ENCODE peak calls at places on chromosomes 6 and 20, in eight cellular contexts. H is BJ; W is AG09309; U is epithelial cell of esophagus; K is astrocyte; M is cardiac muscle cell; Y is CD8-positive, alpha-beta T cell; O is astrocyte of the spinal cord. X is an unnamed sample.

GRCh38 chr6:5787054-5787720 is 219.5 kb downstream of the NRN1 start:
- DNase-seq in H (no peak), W (no peak), U (no peak), M (no peak), O (no peak), Y (no peak), K (no peak), X (no peak)

GRCh38 chr6:10586302-10586701 is 65.2 kb downstream of the GCNT2 start:
- DNase-seq in H (no peak), U (no peak), O (no peak), K (peak), W (no peak), Y (no peak), M (no peak), X (no peak)

GRCh38 chr6:45566882-45567281 is 189.1 kb upstream of the SUPT3H start:
- DNase-seq in M (peak), K (peak), O (peak), U (peak), H (no peak), W (no peak), Y (no peak), X (peak)

GRCh38 chr6:114024746-114025145 is 53.8 kb upstream of the HDAC2 start:
- DNase-seq in O (no peak), M (no peak), Y (no peak), H (no peak), U (no peak), W (no peak), K (no peak), X (no peak)

GRCh38 chr6:296151-297122 is 4.2 kb downstream of the DUSP22 start:
- DNase-seq in Y (peak), H (no peak), K (no peak), W (no peak), O (peak), U (no peak), M (peak), X (no peak)

GRCh38 chr20:50169329-50169823 is 15.9 kb upstream of the PEDS1 start:
- DNase-seq in Y (peak), U (peak), M (peak), O (peak), K (no peak), H (no peak), W (no peak), X (no peak)

GRCh38 chr20:6974819-6975218 is 207.3 kb downstream of the BMP2 start:
- DNase-seq in W (no peak), U (no peak), Y (no peak), M (no peak), O (no peak), H (no peak), K (no peak), X (peak)

GRCh38 chr6:158002249-158002950 is 20.7 kb downstream of the SYNJ2 start:
- DNase-seq in M (no peak), H (no peak), O (no peak), W (no peak), K (no peak), U (peak), Y (no peak), X (no peak)

GRCh38 chr6:71043902-71044301 is 87.0 kb upstream of the B3GAT2 start:
- DNase-seq in W (no peak), M (peak), Y (no peak), H (no peak), U (peak), O (no peak), K (no peak), X (no peak)

GRCh38 chr20:63084563-63084927 is 77.8 kb upstream of the BHLHE23 start:
- DNase-seq in M (no peak), H (no peak), K (no peak), Y (no peak), W (no peak), U (no peak), O (no peak), X (no peak)

GRCh38 chr20:10788877-10789276 is 115.1 kb upstream of the JAG1 start:
- DNase-seq in W (no peak), H (no peak), M (no peak), Y (no peak), K (no peak), O (no peak), U (no peak), X (no peak)

GRCh38 chr6:163413054-163413344 is 1.5 kb upstream of the QKI start:
- DNase-seq in H (no peak), M (no peak), Y (no peak), K (no peak), O (no peak), W (no peak), U (no peak), X (no peak)

GRCh38 chr6:134757911-134758361 is 192.0 kb downstream of the ALDH8A1 start:
- DNase-seq in O (no peak), W (no peak), K (no peak), Y (no peak), M (peak), U (peak), H (no peak), X (no peak)

GRCh38 chr6:6005467-6006427 is 978 bp downstream of the NRN1 start:
- DNase-seq in Y (no peak), O (no peak), W (no peak), U (no peak), H (no peak), M (no peak), K (no peak), X (no peak)

GRCh38 chr6:3208096-3208774 is 19.2 kb downstream of the TUBB2B start:
- DNase-seq in M (peak), K (peak), W (peak), O (peak), Y (no peak), U (peak), H (peak), X (no peak)

GRCh38 chr6:30364591-30364990 is 19.6 kb downstream of the RPP21 start:
- DNase-seq in H (no peak), O (no peak), Y (no peak), M (no peak), W (no peak), U (no peak), K (no peak), X (no peak)
- TF ChIP-seq CTCF in H (peak), O (no peak), Y (no peak), M (no peak), W (no peak), U (peak), K (no peak), X (no peak)

GRCh38 chr6:56541736-56542366 is 100.8 kb downstream of the DST start:
- DNase-seq in Y (no peak), O (no peak), U (no peak), W (no peak), K (no peak), M (no peak), H (no peak), X (no peak)

GRCh38 chr6:56540950-56541600 is 101.6 kb downstream of the DST start:
- DNase-seq in W (no peak), O (no peak), K (peak), U (no peak), Y (no peak), M (no peak), H (no peak), X (peak)

GRCh38 chr6:56540232-56540631 is 102.5 kb downstream of the DST start:
- DNase-seq in W (no peak), H (no peak), Y (no peak), U (no peak), O (no peak), M (no peak), K (no peak), X (no peak)

GRCh38 chr6:56538851-56539250 is 103.8 kb downstream of the DST start:
- DNase-seq in Y (no peak), W (no peak), K (no peak), M (no peak), H (no peak), U (no peak), O (no peak), X (no peak)

DNA sequence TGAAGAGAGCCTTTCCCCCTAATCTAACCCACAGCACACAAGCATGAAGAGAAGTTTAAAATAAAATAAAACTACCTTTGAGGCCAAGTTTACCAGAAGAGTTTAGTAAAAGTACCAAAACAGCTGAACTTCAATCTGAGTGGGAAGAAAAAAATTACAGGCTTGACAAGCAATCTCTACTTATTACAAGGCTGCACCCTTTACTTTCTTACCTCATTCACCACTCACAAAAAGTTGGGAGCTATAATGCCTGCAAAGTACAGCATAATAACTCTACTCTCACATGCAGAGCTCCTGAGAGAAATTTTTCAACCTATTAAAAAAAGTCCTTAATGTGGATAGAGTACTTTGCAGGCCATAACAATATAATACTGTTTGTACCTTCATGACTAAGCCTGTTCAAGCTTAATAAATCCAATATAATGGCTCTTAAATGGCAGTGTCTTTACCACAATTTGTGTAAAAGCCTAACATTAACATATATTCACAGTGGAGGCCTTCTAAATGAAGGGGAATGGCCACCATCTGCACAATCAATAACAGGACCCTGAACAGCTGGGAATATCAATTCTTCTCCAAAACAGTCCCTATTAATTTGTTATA is 103.1 kb downstream of the DST start:
- DNase-seq in W (no peak), O (no peak), K (no peak), H (no peak), M (no peak), U (no peak), Y (no peak), X (no peak)
- H3K4me3 ChIP-seq in W (no peak), O (peak), K (peak), H (peak), M (no peak), U (no peak), Y (no peak), X (peak)

DNA sequence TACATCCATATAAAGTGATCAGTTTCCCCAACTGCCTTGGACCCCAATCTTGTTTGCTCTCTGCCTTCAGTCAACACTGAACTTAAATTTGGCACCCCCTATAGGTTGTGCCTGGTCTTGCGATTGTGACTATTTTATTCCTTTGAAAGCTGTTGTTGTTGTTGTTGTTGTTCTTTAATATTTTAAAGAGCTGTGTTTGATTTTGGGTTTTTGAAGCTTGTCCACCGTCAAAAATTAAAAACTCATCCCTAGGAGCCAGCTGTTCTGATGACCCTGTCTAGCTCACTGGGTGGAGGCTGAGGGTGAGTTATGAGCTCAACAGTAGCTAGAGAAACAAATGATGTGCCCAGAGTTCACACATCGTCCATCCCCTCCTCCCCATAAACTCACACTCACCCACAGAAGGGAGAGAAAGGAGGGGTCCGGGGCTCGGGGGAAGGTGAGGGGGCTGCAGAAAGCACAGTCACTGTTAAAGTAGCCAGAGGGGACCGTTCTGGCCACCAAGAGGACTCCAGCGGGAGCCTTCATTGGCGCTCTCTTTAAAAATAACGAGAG is 4.0 kb downstream of the SIM1 start:
- DNase-seq in K (no peak), O (no peak), Y (no peak), H (no peak), M (no peak), U (no peak), W (no peak), X (no peak)
- TF ChIP-seq CTCF in K (peak), O (peak), Y (no peak), H (peak), M (peak), U (peak), W (peak), X (peak)

GRCh38 chr6:150069707-150070106 is 786 bp upstream of the ULBP3 start:
- DNase-seq in M (no peak), H (no peak), W (no peak), U (no peak), Y (no peak), K (no peak), O (no peak), X (no peak)
- H3K4me3 ChIP-seq in M (peak), H (no peak), W (no peak), U (no peak), Y (no peak), K (no peak), O (peak), X (peak)

GRCh38 chr20:2872304-2873009 is 824 bp upstream of the PTPRA start:
- DNase-seq in W (no peak), O (peak), M (peak), K (peak), U (peak), H (no peak), Y (peak), X (peak)
- TF ChIP-seq CTCF in W (peak), O (peak), M (peak), K (no peak), U (peak), H (peak), Y (peak), X (peak)

GRCh38 chr6:129730477-129731165 is 20.6 kb upstream of the ARHGAP18 start:
- DNase-seq in U (peak), Y (no peak), M (peak), W (no peak), K (no peak), H (no peak), O (peak), X (no peak)

GRCh38 chr6:129731396-129731795 is 21.4 kb upstream of the ARHGAP18 start:
- DNase-seq in H (no peak), M (no peak), W (no peak), K (no peak), U (no peak), Y (no peak), O (no peak), X (no peak)

GRCh38 chr6:129732542-129732941 is 22.6 kb upstream of the ARHGAP18 start:
- DNase-seq in W (no peak), U (peak), H (no peak), O (no peak), M (no peak), Y (no peak), K (no peak), X (no peak)

GRCh38 chr6:129733290-129733689 is 23.3 kb upstream of the ARHGAP18 start:
- DNase-seq in M (no peak), O (no peak), Y (no peak), U (peak), H (no peak), K (no peak), W (no peak), X (no peak)

DNA sequence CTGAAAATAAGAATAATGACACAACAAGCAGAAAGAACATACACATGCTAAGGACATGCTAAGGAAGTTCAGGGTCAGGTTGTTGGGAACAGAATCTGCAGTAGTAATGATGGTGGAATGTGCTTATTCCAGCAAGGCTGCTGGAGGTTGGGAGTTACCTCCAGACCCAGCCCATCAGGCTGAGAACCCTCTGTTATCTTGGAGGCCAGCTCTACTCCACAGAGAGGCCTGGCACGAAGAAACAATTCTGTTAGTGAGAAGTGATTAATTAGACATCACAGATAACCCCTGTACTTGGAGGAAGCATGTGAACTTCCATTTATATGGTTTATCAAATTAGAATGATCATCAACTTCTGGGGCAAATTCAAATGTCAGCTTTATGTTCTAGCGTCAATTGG is 22.1 kb upstream of the ARHGAP18 start:
- DNase-seq in K (no peak), O (no peak), Y (no peak), U (peak), W (no peak), M (no peak), H (no peak), X (no peak)
- H3K4me3 ChIP-seq in K (no peak), O (no peak), Y (no peak), U (no peak), W (no peak), M (no peak), H (no peak), X (no peak)

GRCh38 chr6:124233221-124233620 is 429.6 kb downstream of the NKAIN2 start:
- DNase-seq in O (no peak), M (no peak), H (no peak), K (no peak), U (no peak), Y (no peak), W (no peak), X (no peak)

DNA sequence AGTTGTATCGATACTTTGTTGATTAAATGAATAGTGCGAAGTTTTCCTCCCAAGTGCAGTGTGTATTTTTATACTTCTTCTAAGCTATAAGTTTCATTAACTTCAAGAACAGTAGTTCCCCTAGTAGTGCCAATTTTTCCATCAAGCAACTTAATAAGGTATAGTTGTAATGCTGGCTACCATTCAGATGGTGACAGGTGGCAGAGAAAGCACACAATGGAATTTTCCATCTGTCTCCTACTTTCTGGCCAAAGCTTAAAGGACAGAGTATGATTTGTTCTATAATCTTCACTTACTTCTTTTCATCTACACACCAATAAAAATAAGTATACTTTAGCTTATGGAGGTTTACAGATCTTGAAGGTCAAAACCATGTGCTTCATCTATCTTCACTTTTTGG is 431.1 kb downstream of the NKAIN2 start:
- DNase-seq in K (no peak), U (no peak), W (no peak), H (no peak), Y (no peak), O (no peak), M (no peak), X (no peak)
- TF ChIP-seq CTCF in K (no peak), U (no peak), W (no peak), H (no peak), Y (no peak), O (no peak), M (no peak), X (no peak)

GRCh38 chr6:85676086-85676729 is 33.5 kb upstream of the SYNCRIP start:
- DNase-seq in Y (no peak), H (no peak), U (peak), O (no peak), M (peak), K (no peak), W (no peak), X (no peak)

GRCh38 chr6:85674604-85675003 is 31.9 kb upstream of the SYNCRIP start:
- DNase-seq in O (no peak), W (no peak), U (no peak), K (no peak), H (no peak), Y (no peak), M (no peak), X (no peak)

GRCh38 chr6:85673198-85674139 is 30.8 kb upstream of the SYNCRIP start:
- DNase-seq in Y (no peak), O (no peak), W (no peak), K (no peak), M (no peak), H (no peak), U (no peak), X (no peak)

GRCh38 chr6:85677243-85677956 is 34.7 kb upstream of the SYNCRIP start:
- DNase-seq in K (no peak), Y (no peak), O (peak), W (no peak), U (peak), H (no peak), M (peak), X (no peak)

DNA sequence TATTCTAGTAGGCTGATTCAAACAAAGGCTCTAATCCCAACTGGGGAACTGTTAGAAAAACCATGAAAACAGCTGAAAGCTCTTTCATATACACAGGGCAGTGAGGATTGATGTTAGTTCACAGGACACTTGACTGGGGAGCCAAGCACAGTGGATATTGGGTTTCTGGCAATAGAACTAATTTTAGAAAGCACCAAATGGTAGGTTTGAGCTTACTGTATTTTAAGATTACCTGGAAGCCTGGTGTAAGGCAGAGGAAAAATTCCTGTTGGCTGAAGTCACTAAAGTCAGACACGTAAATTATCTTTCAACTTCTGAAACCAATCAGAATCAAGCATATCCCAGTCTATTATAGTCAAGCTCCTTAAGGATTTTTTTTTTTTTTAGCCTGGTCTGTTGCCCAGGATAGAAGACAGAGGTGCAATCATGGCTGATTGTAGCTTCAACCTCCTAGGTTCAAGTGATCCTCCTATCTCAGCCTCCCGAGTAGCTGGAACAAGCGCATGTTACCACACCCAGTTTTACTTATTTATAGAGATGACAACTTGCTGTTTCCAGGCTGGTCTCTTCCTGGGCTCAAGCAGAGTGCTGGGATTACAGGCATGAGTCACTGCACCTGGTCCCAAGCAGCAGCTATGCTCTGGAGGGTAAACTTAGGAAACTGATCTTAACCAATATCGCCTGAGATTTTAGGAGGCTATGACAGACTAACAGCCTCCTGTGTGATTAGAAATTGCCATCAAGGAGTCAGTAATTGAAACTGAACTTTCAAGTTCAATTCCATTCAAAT is 32.5 kb upstream of the SYNCRIP start:
- DNase-seq in W (no peak), H (no peak), O (peak), M (peak), K (peak), Y (no peak), U (peak), X (no peak)
- H3K4me3 ChIP-seq in W (no peak), H (no peak), O (peak), M (peak), K (peak), Y (no peak), U (no peak), X (peak)